ENCODE peak calls at places on chromosomes 5 and 9, in eight cellular contexts. O is spleen; W is activated effector memory CD4-positive, alpha-beta T cell treated with Interleukin-2 at 50 U/mL for 16 hours; T is T-cell; Y is stimulated activated CD4-positive, alpha-beta T cell treated with anti-CD3 and anti-CD28 coated beads, Interleukin-15, amount 100 ng/mL, for 24 hours; G is hypothalamus; X is activated T-helper 9 cell treated with anti-CD3 and anti-CD28 coated beads, Interleukin-2, amount 50 U/mL, for 16 hours; U is stimulated activated CD8-positive, alpha-beta memory T cell treated with anti-CD3 and anti-CD28 coated beads, Interleukin-4, amount 100 ng/mL, for 1 hour. M is an unnamed sample.

GRCh38 chr9:79287881-79288280 is 283.9 kb upstream of the TLE4 start:
- DNase-seq in Y (no peak), O (no peak), T (no peak), X (no peak), U (no peak), W (no peak), G (no peak), M (no peak)

GRCh38 chr9:98790601-98791146 is 5.7 kb downstream of the ANKS6 start:
- DNase-seq in U (no peak), T (no peak), W (no peak), X (no peak), Y (no peak), O (no peak), G (no peak), M (no peak)

GRCh38 chr9:97923529-97924108 is 1.3 kb upstream of the TRMO start:
- DNase-seq in W (peak), Y (peak), U (peak), X (peak), O (peak), T (peak), G (no peak), M (peak)

GRCh38 chr5:25448190-25448621 is 803.4 kb upstream of the CDH10 start:
- DNase-seq in T (no peak), W (no peak), X (no peak), U (no peak), G (no peak), Y (no peak), O (no peak), M (no peak)

GRCh38 chr5:172932313-172933017 is 26.8 kb upstream of the RPL26L1 start:
- DNase-seq in X (peak), O (peak), Y (peak), U (peak), W (peak), T (peak), G (peak), M (peak)

GRCh38 chr5:169450464-169450863 is 133.1 kb upstream of the SPDL1 start:
- DNase-seq in T (no peak), G (no peak), X (no peak), Y (no peak), O (no peak), W (no peak), U (no peak), M (no peak)

GRCh38 chr5:53877243-53877642 is 316.8 kb downstream of the NDUFS4 start:
- DNase-seq in U (no peak), G (no peak), W (no peak), Y (no peak), T (no peak), O (no peak), X (no peak), M (no peak)

GRCh38 chr9:136939996-136940525 is 4.5 kb downstream of the FBXW5 start:
- DNase-seq in X (no peak), O (no peak), U (no peak), Y (no peak), W (no peak), G (peak), T (no peak), M (no peak)

GRCh38 chr5:176144508-176144907 is 93.7 kb upstream of the SIMC1 start:
- DNase-seq in G (no peak), X (no peak), O (no peak), W (no peak), T (no peak), Y (no peak), U (no peak), M (no peak)

GRCh38 chr5:10227396-10227795 is 22.3 kb downstream of the ATPSCKMT start:
- DNase-seq in W (no peak), G (no peak), Y (no peak), X (no peak), U (no peak), T (no peak), O (no peak), M (no peak)

GRCh38 chr9:20262611-20263010 is 359.7 kb downstream of the MLLT3 start:
- DNase-seq in T (no peak), O (no peak), W (no peak), G (no peak), Y (no peak), U (no peak), X (no peak), M (no peak)

GRCh38 chr9:92617195-92617813 is 52.6 kb downstream of the IPPK start:
- DNase-seq in W (no peak), G (no peak), X (no peak), U (no peak), Y (no peak), O (no peak), T (no peak), M (no peak)

GRCh38 chr5:153523196-153523595 is 32.7 kb downstream of the GRIA1 start:
- DNase-seq in U (no peak), X (no peak), W (no peak), T (no peak), O (no peak), G (no peak), Y (no peak), M (no peak)

GRCh38 chr5:96133337-96134094 is 171.9 kb upstream of the ELL2 start:
- DNase-seq in T (no peak), G (no peak), Y (no peak), U (no peak), W (no peak), X (no peak), O (no peak), M (no peak)

GRCh38 chr5:142263346-142263745 is 61.5 kb downstream of the SPRY4 start:
- DNase-seq in Y (no peak), U (no peak), W (no peak), T (no peak), X (no peak), O (no peak), G (no peak), M (no peak)

GRCh38 chr9:124222918-124223720 is 34.6 kb upstream of the NEK6 start:
- DNase-seq in W (no peak), T (no peak), Y (no peak), X (no peak), O (peak), U (no peak), G (no peak), M (no peak)

GRCh38 chr9:29311221-29311620 is 1737.9 kb upstream of the C9orf72 start:
- DNase-seq in T (no peak), U (no peak), G (no peak), X (no peak), Y (no peak), O (no peak), W (no peak), M (no peak)

GRCh38 chr5:146301666-146302065 is 37.0 kb upstream of the POU4F3 start:
- DNase-seq in Y (no peak), T (no peak), X (no peak), W (no peak), O (no peak), G (no peak), U (no peak), M (no peak)

GRCh38 chr5:14595189-14595588 is 13.6 kb downstream of the OTULINL start:
- DNase-seq in G (no peak), Y (peak), T (peak), W (peak), O (no peak), X (no peak), U (no peak), M (peak)